ENCODE peak calls at places on chromosomes 2 and 18, in six cellular contexts. B, T, O, Q, Y and W are unnamed samples.

GRCh38 chr18:80245781-80246655 is 1.3 kb downstream of the PARD6G start:
- DNase-seq in B (no peak), O (no peak), Q (no peak), T (no peak), Y (no peak), W (no peak)

GRCh38 chr2:32680937-32681336 is 53.1 kb downstream of the TTC27 start:
- DNase-seq in O (no peak), Y (no peak), Q (no peak), T (no peak), B (no peak), W (no peak)

GRCh38 chr2:149261672-149262071 is 68.7 kb upstream of the LYPD6 start:
- DNase-seq in Y (no peak), O (no peak), B (no peak), Q (no peak), T (no peak), W (no peak)

GRCh38 chr2:15890936-15891905 is 49.1 kb upstream of the MYCN start:
- DNase-seq in B (peak; percentile 8), Y (no peak), Q (no peak), O (no peak), T (no peak), W (no peak)

GRCh38 chr18:21599585-21600525 is 649 bp downstream of the ESCO1 start:
- DNase-seq in B (peak; percentile 71), O (peak; percentile 45), T (peak; percentile 75), Y (peak; percentile 91), Q (peak; percentile 41), W (no peak)

GRCh38 chr18:8889479-8889878 is 184.1 kb downstream of the MTCL1 start:
- DNase-seq in Y (no peak), T (no peak), B (no peak), O (no peak), Q (no peak), W (no peak)

GRCh38 chr2:239386872-239387445 is 13.9 kb downstream of the HDAC4 start:
- DNase-seq in O (no peak), T (no peak), Q (no peak), B (no peak), Y (peak; percentile 41), W (no peak)

GRCh38 chr2:138032334-138032733 is 68.1 kb downstream of the HNMT start:
- DNase-seq in O (no peak), B (no peak), T (no peak), Q (no peak), Y (no peak), W (no peak)

GRCh38 chr2:119827866-119828507 is 68.3 kb downstream of the PTPN4 start:
- DNase-seq in Y (no peak), T (no peak), O (no peak), B (no peak), Q (no peak), W (peak; percentile 50)

GRCh38 chr18:43277164-43277600 is at the start of gene SYT4:
- DNase-seq in O (peak; percentile 26), Q (no peak), B (peak; percentile 57), Y (peak; percentile 76), T (no peak), W (no peak)

GRCh38 chr2:180015951-180016709 is 9.0 kb upstream of the CWC22 start:
- DNase-seq in T (no peak), Y (no peak), Q (no peak), B (no peak), O (no peak), W (no peak)

GRCh38 chr2:69483024-69483423 is 45.8 kb upstream of the NFU1 start:
- DNase-seq in T (no peak), B (no peak), Q (no peak), Y (no peak), O (no peak), W (no peak)

GRCh38 chr2:62254424-62255266 is 58.7 kb downstream of the B3GNT2 start:
- DNase-seq in Y (no peak), T (no peak), B (no peak), O (no peak), Q (no peak), W (no peak)

GRCh38 chr18:45413180-45413836 is 202.0 kb upstream of the SLC14A2 start:
- DNase-seq in O (no peak), T (no peak), Q (no peak), Y (no peak), B (no peak), W (no peak)

GRCh38 chr18:56709463-56709862 is 58.3 kb downstream of the WDR7 start:
- DNase-seq in Q (peak; percentile 87), O (no peak), B (no peak), Y (no peak), T (peak; percentile 0), W (peak; percentile 24)

GRCh38 chr2:236535024-236535423 is 34.6 kb upstream of the ACKR3 start:
- DNase-seq in B (no peak), O (no peak), T (no peak), Q (no peak), Y (no peak), W (no peak)

GRCh38 chr2:16487686-16488085 is 177.9 kb downstream of the CYRIA start:
- DNase-seq in T (no peak), Y (no peak), B (peak; percentile 62), O (no peak), Q (no peak), W (no peak)

DNA sequence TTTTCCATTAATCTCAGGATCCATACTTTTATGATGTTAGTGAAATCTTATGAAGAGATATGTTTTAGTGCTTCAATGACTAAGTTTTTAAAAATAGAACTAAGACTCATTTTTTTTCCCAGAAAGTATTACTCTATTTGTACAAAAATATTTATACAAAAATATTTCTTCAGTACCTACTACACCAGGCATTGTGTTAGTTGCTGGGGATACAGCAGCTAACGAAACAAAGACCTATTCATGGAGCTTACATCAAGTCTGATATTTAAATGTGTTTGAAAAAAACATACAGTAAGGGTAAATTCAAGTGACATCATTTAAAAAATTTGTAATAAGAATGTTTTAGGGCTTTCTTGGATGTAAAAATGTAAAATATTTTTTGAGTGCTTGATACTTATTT is 11.6 kb downstream of the VAPA start:
- DNase-seq in B (no peak), T (no peak), O (no peak), Q (no peak), Y (no peak), W (no peak)
- H3K4me1 ChIP-seq in B (peaks cover 87% of the 10 kb centered on the region), T (peaks cover 68% of the 10 kb centered on the region), O (peaks cover 99% of the 10 kb centered on the region), Q (peaks cover 82% of the 10 kb centered on the region), Y (peaks cover 18% of the 10 kb centered on the region), W (peaks cover 79% of the 10 kb centered on the region)

DNA sequence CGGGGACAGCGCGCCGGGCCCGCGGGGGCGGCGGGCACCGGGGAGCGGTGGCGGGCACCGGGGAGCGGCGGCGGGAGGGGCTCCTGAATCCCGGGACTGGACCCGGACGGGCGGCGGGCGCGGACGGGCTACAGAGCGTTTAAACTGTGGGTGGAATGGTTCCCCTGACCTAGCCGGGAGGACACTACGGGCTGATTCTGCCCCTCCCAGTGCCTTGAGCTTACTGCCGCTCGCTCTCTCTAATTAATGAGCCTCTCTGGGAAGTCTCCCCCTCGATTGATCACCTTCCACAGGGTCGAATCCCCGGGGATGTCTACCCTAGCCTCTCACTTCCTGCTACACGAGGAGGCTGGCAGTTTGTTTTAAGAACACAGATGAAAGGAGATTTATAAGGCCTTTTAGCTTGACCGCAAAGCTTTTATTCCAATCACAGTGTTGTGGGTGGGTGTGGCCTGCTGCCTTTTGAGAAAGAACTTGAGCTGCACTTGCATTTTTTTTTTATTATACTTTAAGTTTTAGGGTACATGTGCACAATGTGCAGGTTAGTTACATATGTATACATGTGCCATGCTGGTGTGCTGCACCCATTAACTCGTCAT is 1.0 kb downstream of the GNAL start:
- DNase-seq in B (no peak), Y (no peak), T (no peak), O (no peak), Q (peak; percentile 16), W (no peak)
- H3K4me3 ChIP-seq in B (peak overlapping the region; percentile 29), Y (peak overlapping the region; percentile 60), T (peak overlapping the region; percentile 42), O (peak overlapping the region; percentile 73), Q (no peak overlapping the region), W (no peak overlapping the region)

GRCh38 chr2:108629417-108629816 is 89.9 kb upstream of the RANBP2 start:
- DNase-seq in Q (peak; percentile 62), B (no peak), O (no peak), T (peak; percentile 56), Y (no peak), W (no peak)

GRCh38 chr2:108633379-108633778 is 85.9 kb upstream of the RANBP2 start:
- DNase-seq in T (peak; percentile 6), Y (no peak), Q (no peak), O (no peak), B (no peak), W (no peak)

GRCh38 chr2:108632332-108632712 is 87.0 kb upstream of the RANBP2 start:
- DNase-seq in B (no peak), Y (no peak), Q (no peak), T (peak; percentile 14), O (no peak), W (no peak)

GRCh38 chr2:108632748-108633147 is 86.5 kb upstream of the RANBP2 start:
- DNase-seq in B (no peak), T (no peak), Q (no peak), O (no peak), Y (no peak), W (no peak)

GRCh38 chr2:108630567-108631405 is 88.5 kb upstream of the RANBP2 start:
- DNase-seq in Y (no peak), Q (no peak), O (no peak), B (no peak), T (no peak), W (no peak)
- H3K4me1 ChIP-seq in Y (peaks cover 8% of the 10 kb centered on the region), Q (peaks cover 50% of the 10 kb centered on the region), O (peaks cover 49% of the 10 kb centered on the region), B (peaks cover 31% of the 10 kb centered on the region), T (peaks cover 93% of the 10 kb centered on the region), W (peaks cover 22% of the 10 kb centered on the region)

DNA sequence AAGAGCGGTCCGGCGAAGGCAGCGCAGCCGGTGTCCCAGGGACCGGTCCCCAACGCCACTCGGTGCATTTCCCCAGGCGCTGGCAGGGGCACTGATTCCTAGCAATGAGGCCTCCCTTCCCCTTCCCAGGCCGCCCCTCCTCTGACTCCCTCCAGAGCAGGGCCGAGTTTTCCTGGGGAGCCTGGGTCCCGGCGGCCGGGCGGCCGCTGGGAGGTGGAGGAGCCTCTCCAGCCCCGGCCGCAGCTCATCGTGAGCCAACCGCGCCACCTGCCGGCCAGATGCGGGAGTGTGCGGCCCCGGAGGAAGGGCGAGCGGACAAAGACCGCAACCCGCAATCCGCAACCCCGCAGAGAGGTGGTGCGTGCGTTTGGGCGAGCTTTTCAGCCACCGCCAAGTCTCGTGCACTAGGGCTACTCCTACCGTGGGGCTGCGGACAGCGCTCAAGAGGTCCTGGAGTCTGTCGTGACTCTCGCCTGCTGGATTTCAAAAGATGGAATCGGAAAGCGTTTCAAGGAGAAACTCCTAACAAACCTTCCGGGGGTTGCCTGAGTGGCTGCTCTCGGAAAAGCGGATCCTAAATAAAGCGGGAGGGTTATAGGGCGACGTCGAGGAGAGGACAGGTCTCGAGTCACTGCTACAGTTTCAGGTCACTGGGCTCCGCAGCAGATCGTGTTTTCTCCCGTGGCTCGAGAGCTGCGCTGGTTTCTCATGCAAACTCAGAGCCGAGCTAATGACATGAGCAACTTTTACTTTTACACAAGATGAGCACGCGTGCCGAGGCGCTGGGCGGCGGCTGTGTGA is 1.5 kb upstream of the EPHA4 start:
- DNase-seq in T (peak; percentile 63), Q (peak; percentile 67), Y (peak; percentile 94), O (peak; percentile 86), B (peak; percentile 82), W (peak; percentile 76)
- H3K4me3 ChIP-seq in T (no peak overlapping the region), Q (peak overlapping the region; percentile 54), Y (peak overlapping the region; percentile 79), O (peak overlapping the region; percentile 89), B (peak overlapping the region; percentile 30), W (peak overlapping the region; percentile 58)

DNA sequence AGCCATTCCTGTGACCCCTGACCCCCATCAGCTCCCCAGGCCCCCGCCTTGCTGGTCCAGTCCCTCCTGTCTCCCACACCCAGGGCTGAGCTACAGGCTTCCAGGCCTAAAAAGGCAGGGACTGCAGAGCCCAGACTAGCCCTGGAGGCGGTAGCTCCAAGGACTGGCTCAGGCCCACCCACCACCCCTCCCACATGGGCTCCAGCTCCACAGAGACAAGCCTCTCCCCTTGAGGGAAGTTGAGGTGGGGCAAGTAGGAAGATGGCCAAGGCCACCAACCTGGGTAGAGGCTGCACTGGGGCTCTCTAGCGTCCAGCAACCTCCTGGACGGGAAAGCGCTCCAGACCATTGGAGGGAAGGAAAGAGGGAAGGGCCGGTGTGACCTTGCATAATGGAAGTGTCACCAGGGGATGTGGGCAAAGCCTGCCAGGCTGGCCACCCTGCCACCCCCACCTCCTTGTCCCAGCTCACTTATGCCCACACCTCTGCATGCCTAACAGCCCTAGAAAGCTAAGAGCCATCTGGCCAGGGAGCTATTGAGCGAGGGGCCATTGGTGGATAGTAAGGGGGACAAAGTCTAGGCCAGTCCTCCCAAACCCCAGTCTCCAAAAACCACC is 63.1 kb downstream of the TNS1 start:
- DNase-seq in B (no peak), Q (no peak), T (no peak), O (peak; percentile 43), Y (peak; percentile 83), W (no peak)
- H3K4me1 ChIP-seq in B (peaks cover 93% of the 10 kb centered on the region), Q (no peaks in the 10 kb centered on the region), T (no peaks in the 10 kb centered on the region), O (peaks cover 99% of the 10 kb centered on the region), Y (peaks cover 36% of the 10 kb centered on the region), W (no peaks in the 10 kb centered on the region)